ENCODE peak calls at places on chromosome 11, in nine cellular contexts. U is activated naive CD4-positive, alpha-beta T cell treated with anti-CD3 and anti-CD28 coated beads, Interleukin-2, amount 50 U/mL, for 72 hours; J is stimulated activated CD4-positive, alpha-beta T cell treated with anti-CD3 and anti-CD28 coated beads, Interleukin-4, amount 100 ng/mL, for 24 hours; G is stimulated activated CD8-positive, alpha-beta memory T cell treated with anti-CD3 and anti-CD28 coated beads, Interleukin-2, amount 100 ng/mL, for 48 hours; N is small intestine; H is progenitor cell of endocrine pancreas; Z is GM06990; V is hepatocyte; Y is neural crest cell. L is an unnamed sample.

GRCh38 chr11:46387919-46388618 is 3.5 kb downstream of the CHRM4 start:
- DNase-seq in Y (no peak), V (no peak), U (no peak), N (no peak), Z (no peak), G (no peak), H (no peak), J (no peak), L (no peak)

GRCh38 chr11:36186797-36187196 is 102.4 kb downstream of the COMMD9 start:
- DNase-seq in U (no peak), Y (no peak), J (no peak), Z (no peak), N (no peak), H (no peak), V (no peak), G (no peak), L (no peak)

GRCh38 chr11:68340784-68341556 is 28.6 kb downstream of the LRP5 start:
- DNase-seq in V (no peak), Y (no peak), U (no peak), N (no peak), J (no peak), G (no peak), H (no peak), Z (peak; percentile 40), L (no peak)

GRCh38 chr11:8768625-8769333 is 86.2 kb downstream of the RPL27A start:
- DNase-seq in J (no peak), N (peak; percentile 67), G (no peak), Y (no peak), U (no peak), H (no peak), Z (no peak), V (peak; percentile 59), L (no peak)

GRCh38 chr11:64384039-64384737 is 25.2 kb downstream of the RPS6KA4 start:
- DNase-seq in Z (no peak), Y (no peak), J (no peak), V (no peak), U (no peak), N (peak; percentile 22), G (no peak), H (no peak), L (no peak)

GRCh38 chr11:45028921-45029680 is 78.4 kb upstream of the TP53I11 start:
- DNase-seq in Z (no peak), H (no peak), N (no peak), G (no peak), V (no peak), J (no peak), U (no peak), Y (no peak), L (no peak)

GRCh38 chr11:72924568-72925190 is 110.5 kb downstream of the ATG16L2 start:
- DNase-seq in Z (no peak), N (peak; percentile 17), G (no peak), V (no peak), H (no peak), U (no peak), J (no peak), Y (no peak), L (no peak)

GRCh38 chr11:15276616-15277015 is 161.9 kb downstream of the INSC start:
- DNase-seq in H (no peak), N (no peak), Z (no peak), V (peak; percentile 24), Y (peak; percentile 31), U (no peak), G (no peak), J (no peak), L (no peak)

GRCh38 chr11:18618341-18619025 is 15.7 kb downstream of the SPTY2D1 start:
- DNase-seq in J (no peak), H (no peak), U (no peak), Z (no peak), Y (no peak), N (no peak), V (no peak), G (no peak), L (no peak)

GRCh38 chr11:131889146-131889577 is 518.7 kb downstream of the NTM start:
- DNase-seq in G (no peak), H (no peak), V (peak; percentile 43), N (no peak), U (no peak), Y (no peak), Z (peak; percentile 62), J (no peak), L (no peak)

GRCh38 chr11:79375818-79376550 is 64.8 kb downstream of the TENM4 start:
- DNase-seq in N (no peak), J (no peak), U (no peak), Y (no peak), Z (no peak), G (no peak), V (no peak), H (no peak), L (no peak)

GRCh38 chr11:34356130-34356529 is 1.7 kb downstream of the ABTB2 start:
- DNase-seq in H (no peak), J (no peak), Z (no peak), N (no peak), V (no peak), Y (no peak), G (no peak), U (no peak), L (no peak)

GRCh38 chr11:29989181-29989580 is 27.6 kb downstream of the KCNA4 start:
- DNase-seq in V (no peak), Z (no peak), U (no peak), G (no peak), H (no peak), N (no peak), Y (no peak), J (no peak), L (no peak)

GRCh38 chr11:130769782-130770565 is 146.3 kb downstream of the SNX19 start:
- DNase-seq in U (no peak), J (no peak), Y (no peak), Z (no peak), N (peak; percentile 72), V (no peak), H (no peak), G (no peak), L (no peak)

GRCh38 chr11:94504689-94505293 is 7.5 kb upstream of the C11orf97 start:
- DNase-seq in Z (no peak), Y (no peak), N (peak; percentile 51), J (no peak), H (no peak), V (peak; percentile 68), G (no peak), U (no peak), L (no peak)

GRCh38 chr11:116073854-116074837 is 569.9 kb upstream of the CADM1 start:
- DNase-seq in U (no peak), G (no peak), J (no peak), V (peak; percentile 63), Z (peak; percentile 80), N (peak; percentile 74), H (no peak), Y (peak; percentile 28), L (no peak)

GRCh38 chr11:13465909-13466371 is 2.9 kb upstream of the BTBD10 start:
- DNase-seq in H (no peak), J (peak; percentile 6), Z (no peak), Y (no peak), U (no peak), G (no peak), V (peak; percentile 38), N (peak; percentile 38), L (no peak)

GRCh38 chr11:63443714-63444113 is 47.3 kb downstream of the PLAAT5 start:
- DNase-seq in N (no peak), V (no peak), U (no peak), J (peak; percentile 21), G (no peak), H (no peak), Y (no peak), Z (no peak), L (no peak)

GRCh38 chr11:127971448-127971847 is 615.9 kb downstream of the ETS1 start:
- DNase-seq in J (no peak), G (no peak), V (no peak), Y (no peak), N (no peak), U (no peak), H (no peak), Z (no peak), L (no peak)

GRCh38 chr11:122682464-122682863 is 26.9 kb downstream of the UBASH3B start:
- DNase-seq in H (no peak), G (no peak), V (no peak), U (no peak), Y (no peak), Z (no peak), N (no peak), J (no peak), L (no peak)

GRCh38 chr11:83724704-83725114 is 438.5 kb upstream of the CCDC90B start:
- DNase-seq in H (no peak), G (no peak), V (peak; percentile 29), Y (no peak), N (peak; percentile 12), U (no peak), J (no peak), Z (no peak), L (no peak)

GRCh38 chr11:47083913-47084312 is 92.8 kb downstream of the ARFGAP2 start:
- DNase-seq in Y (no peak), U (no peak), G (no peak), H (no peak), N (no peak), J (no peak), V (no peak), Z (no peak), L (no peak)

GRCh38 chr11:111046291-111046690 is 199.2 kb upstream of the POU2AF2 start:
- DNase-seq in V (no peak), J (no peak), Y (no peak), H (no peak), Z (no peak), N (no peak), G (no peak), U (no peak), L (no peak)

GRCh38 chr11:18466402-18466801 is 10.7 kb downstream of the LDHAL6A start:
- DNase-seq in Y (no peak), N (no peak), V (no peak), J (no peak), H (no peak), G (no peak), Z (no peak), U (no peak), L (no peak)

GRCh38 chr11:73968356-73968966 is 14.2 kb downstream of the UCP2 start:
- DNase-seq in H (no peak), N (no peak), Z (no peak), J (no peak), U (no peak), G (no peak), Y (no peak), V (no peak), L (no peak)

GRCh38 chr11:16911658-16912057 is 102.6 kb downstream of the PLEKHA7 start:
- DNase-seq in Y (no peak), V (no peak), N (no peak), H (no peak), G (no peak), J (no peak), U (no peak), Z (no peak), L (no peak)

GRCh38 chr11:128476031-128476430 is 111.3 kb downstream of the ETS1 start:
- DNase-seq in U (no peak), H (no peak), J (no peak), V (no peak), G (no peak), Y (no peak), Z (no peak), N (peak; percentile 92), L (no peak)

GRCh38 chr11:65423516-65424199 is 1.1 kb downstream of the NEAT1 start:
- DNase-seq in N (no peak), J (peak; percentile 38), G (no peak), Y (no peak), V (no peak), Z (peak; percentile 41), H (no peak), U (peak; percentile 61), L (no peak)

GRCh38 chr11:104926771-104927470 is 28.7 kb upstream of the CASP12 start:
- DNase-seq in V (no peak), H (no peak), G (no peak), U (no peak), Z (no peak), J (no peak), Y (no peak), N (no peak), L (no peak)

GRCh38 chr11:61555978-61556377 is 24.9 kb downstream of the SYT7 start:
- DNase-seq in N (no peak), V (no peak), G (no peak), H (no peak), Y (no peak), Z (no peak), J (no peak), U (no peak), L (no peak)

GRCh38 chr11:119709171-119709570 is 19.8 kb downstream of the NECTIN1 start:
- DNase-seq in U (no peak), J (no peak), G (no peak), Z (no peak), H (no peak), Y (no peak), N (no peak), V (no peak), L (no peak)